ENCODE peak calls at places on chromosomes 5 and 9, in seven cellular contexts. P is GM23338; E is endothelial cell; Y is GM10248; K is CD8-positive, alpha-beta T cell; O is tibial nerve; H is bronchial epithelial cell. A is an unnamed sample.

GRCh38 chr5:9124071-9124470 is 421.8 kb downstream of the SEMA5A start:
- DNase-seq in P (no peak), E (no peak), Y (no peak), K (no peak), O (no peak), H (no peak), A (no peak)

GRCh38 chr9:91162784-91163440 is 198.8 kb downstream of the AUH start:
- DNase-seq in P (no peak), E (no peak), Y (peak; percentile 78), K (peak; percentile 28), O (no peak), H (peak; percentile 29), A (peak; percentile 27)

GRCh38 chr9:95018099-95018927 is 291.8 kb downstream of the AOPEP start:
- DNase-seq in P (peak; percentile 20), E (no peak), Y (peak; percentile 39), K (no peak), O (no peak), H (peak; percentile 99), A (peak; percentile 89)

GRCh38 chr5:63131618-63132285 is 553.1 kb downstream of the LRRC70 start:
- DNase-seq in P (no peak), E (no peak), Y (no peak), K (no peak), O (no peak), H (peak; percentile 95), A (peak; percentile 86)

GRCh38 chr5:180396931-180397330 is 43.8 kb upstream of the GFPT2 start:
- DNase-seq in P (no peak), E (no peak), Y (peak; percentile 2), K (no peak), O (no peak), H (no peak), A (no peak)

GRCh38 chr9:91144782-91145181 is 216.9 kb downstream of the AUH start:
- DNase-seq in P (no peak), E (no peak), Y (no peak), K (no peak), O (no peak), H (no peak), A (no peak)

GRCh38 chr9:111662851-111663823 is 1.7 kb downstream of the GNG10 start:
- DNase-seq in P (peak; percentile 80), E (no peak), Y (no peak), K (no peak), O (no peak), H (peak; percentile 34), A (no peak)

GRCh38 chr5:171835066-171835465 is 49.4 kb downstream of the SMIM23 start:
- DNase-seq in P (no peak), E (no peak), Y (no peak), K (no peak), O (no peak), H (peak; percentile 16), A (peak; percentile 29)

GRCh38 chr5:15222156-15222555 is 277.8 kb upstream of the FBXL7 start:
- DNase-seq in P (no peak), E (no peak), Y (no peak), K (no peak), O (no peak), H (peak; percentile 21), A (no peak)

GRCh38 chr5:8993031-8993430 is 552.8 kb downstream of the SEMA5A start:
- DNase-seq in P (peak; percentile 70), E (no peak), Y (no peak), K (no peak), O (no peak), H (peak; percentile 43), A (peak; percentile 65)

GRCh38 chr9:15289590-15289989 is 17.4 kb downstream of the TTC39B start:
- DNase-seq in P (no peak), E (no peak), Y (no peak), K (no peak), O (no peak), H (no peak), A (no peak)

GRCh38 chr5:170429014-170429413 is 39.8 kb upstream of the KCNMB1 start:
- DNase-seq in P (peak; percentile 62), E (no peak), Y (no peak), K (no peak), O (no peak), H (peak; percentile 15), A (peak; percentile 12)

GRCh38 chr5:9318031-9318430 is 227.8 kb downstream of the SEMA5A start:
- DNase-seq in P (no peak), E (no peak), Y (no peak), K (no peak), O (no peak), H (no peak), A (no peak)

GRCh38 chr5:92309336-92309991 is 926.3 kb upstream of the ARRDC3 start:
- DNase-seq in P (peak; percentile 52), E (no peak), Y (peak; percentile 7), K (no peak), O (no peak), H (peak; percentile 40), A (peak; percentile 61)

GRCh38 chr5:96149546-96149945 is 187.9 kb upstream of the ELL2 start:
- DNase-seq in P (no peak), E (no peak), Y (no peak), K (no peak), O (no peak), H (peak; percentile 97), A (peak; percentile 16)

GRCh38 chr9:129560849-129561248 is 60.1 kb downstream of the C9orf50 start:
- DNase-seq in P (no peak), E (no peak), Y (no peak), K (no peak), O (no peak), H (no peak), A (no peak)

GRCh38 chr5:81145329-81145728 is 87.8 kb upstream of the CKMT2 start:
- DNase-seq in P (no peak), E (no peak), Y (no peak), K (no peak), O (no peak), H (no peak), A (no peak)

GRCh38 chr9:1008256-1008655 is 31.8 kb downstream of the DMRT3 start:
- DNase-seq in P (no peak), E (no peak), Y (no peak), K (no peak), O (no peak), H (peak; percentile 69), A (no peak)

GRCh38 chr5:95057610-95058009 is 227.3 kb downstream of the MCTP1 start:
- DNase-seq in P (no peak), E (no peak), Y (no peak), K (no peak), O (no peak), H (no peak), A (no peak)

GRCh38 chr9:111957856-111958631 is 61.4 kb downstream of the UGCG start:
- DNase-seq in P (no peak), E (no peak), Y (no peak), K (peak; percentile 22), O (no peak), H (peak; percentile 99), A (peak; percentile 88)

GRCh38 chr5:169934990-169935389 is 45.3 kb downstream of the INSYN2B start:
- DNase-seq in P (no peak), E (no peak), Y (no peak), K (no peak), O (no peak), H (no peak), A (peak; percentile 61)

GRCh38 chr5:1222621-1223277 is 2.4 kb upstream of the SLC6A18 start:
- DNase-seq in P (no peak), E (no peak), Y (no peak), K (no peak), O (no peak), H (no peak), A (no peak)

GRCh38 chr9:136881691-136882108 is 4.6 kb upstream of the TRAF2 start:
- DNase-seq in P (no peak), E (no peak), Y (peak; percentile 70), K (no peak), O (no peak), H (no peak), A (no peak)

GRCh38 chr5:38921174-38921573 is 75.4 kb downstream of the OSMR start:
- DNase-seq in P (peak; percentile 54), E (peak; percentile 29), Y (no peak), K (no peak), O (no peak), H (no peak), A (peak; percentile 24)

GRCh38 chr5:1048861-1049838 is 40.5 kb downstream of the NKD2 start:
- DNase-seq in P (no peak), E (no peak), Y (no peak), K (no peak), O (no peak), H (no peak), A (no peak)

GRCh38 chr5:39160576-39161213 is 58.7 kb downstream of the FYB1 start:
- DNase-seq in P (no peak), E (no peak), Y (no peak), K (no peak), O (no peak), H (no peak), A (no peak)

GRCh38 chr9:69963728-69964127 is 79.9 kb upstream of the MAMDC2 start:
- DNase-seq in P (peak; percentile 42), E (no peak), Y (no peak), K (no peak), O (no peak), H (no peak), A (no peak)

GRCh38 chr9:69965416-69966145 is 78.1 kb upstream of the MAMDC2 start:
- DNase-seq in P (no peak), E (no peak), Y (no peak), K (no peak), O (no peak), H (no peak), A (no peak)

GRCh38 chr9:69964446-69964845 is 79.2 kb upstream of the MAMDC2 start:
- DNase-seq in P (no peak), E (no peak), Y (no peak), K (no peak), O (no peak), H (no peak), A (no peak)

GRCh38 chr9:69961834-69962233 is 81.8 kb upstream of the MAMDC2 start:
- DNase-seq in P (no peak), E (no peak), Y (no peak), K (no peak), O (no peak), H (peak; percentile 35), A (peak; percentile 43)
- TF ChIP-seq CTCF in P (no peak), E (no peak), Y (no peak), K (no peak), O (no peak), H (no peak), A (no peak)

DNA sequence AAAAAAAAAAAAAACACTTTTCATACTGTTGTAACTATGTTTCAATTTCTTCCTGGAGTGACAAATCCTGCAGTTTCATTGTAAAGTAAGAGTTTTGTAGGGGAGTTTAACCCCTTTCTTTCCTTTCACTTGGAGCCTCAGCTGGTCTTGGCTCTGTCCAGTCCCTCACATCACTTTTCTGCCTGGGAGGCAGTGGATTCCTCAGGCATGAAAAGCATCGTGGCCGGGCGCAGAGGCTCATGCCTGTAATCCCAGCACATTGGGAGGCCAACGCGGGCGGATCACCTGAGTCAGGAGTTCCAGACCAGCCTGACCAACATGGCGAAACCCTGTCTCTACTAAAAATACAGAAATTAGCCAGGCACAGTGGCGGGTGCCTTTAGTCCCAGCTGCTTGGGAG is 45.6 kb upstream of the MYO10 start:
- DNase-seq in P (no peak), E (no peak), Y (no peak), K (no peak), O (no peak), H (no peak), A (no peak)
- TF ChIP-seq CTCF in P (no peak), E (no peak), Y (no peak), K (no peak), O (no peak), H (no peak), A (no peak)

GRCh38 chr9:89808076-89808701 is 203.4 kb downstream of the GADD45G start:
- DNase-seq in P (peak; percentile 43), E (no peak), Y (no peak), K (no peak), O (no peak), H (no peak), A (no peak)
- TF ChIP-seq CTCF in P (peak; percentile 29), E (no peak), Y (peak; percentile 31), K (no peak), O (no peak), H (no peak), A (no peak)

GRCh38 chr5:117590944-117591343 is 1016.3 kb upstream of the SEMA6A start:
- DNase-seq in P (peak; percentile 64), E (no peak), Y (peak; percentile 10), K (no peak), O (no peak), H (peak; percentile 29), A (peak; percentile 5)
- TF ChIP-seq CTCF in P (peak; percentile 69), E (peak; percentile 34), Y (peak; percentile 28), K (no peak), O (no peak), H (peak; percentile 44), A (no peak)

A was measured in PC-3.